ENCODE peak calls at places on chromosomes 1 and 21, in four cellular contexts. One of them, this sample, is unnamed.

GRCh38 chr1:226891846-226892533 is 21.6 kb downstream of the PSEN2 start:
- DNase-seq in mesenchymal stem cell: peak; percentile 29
- DNase-seq in astrocyte: no peak
- DNase-seq in nephron progenitor cell: no peak
- DNase-seq in this sample: no peak

GRCh38 chr1:41726899-41727748 is 191.6 kb downstream of the HIVEP3 start:
- DNase-seq in mesenchymal stem cell: no peak
- DNase-seq in astrocyte: no peak
- DNase-seq in nephron progenitor cell: no peak
- DNase-seq in this sample: no peak

GRCh38 chr21:27365394-27365793 is 398.5 kb upstream of the ADAMTS5 start:
- DNase-seq in mesenchymal stem cell: no peak
- DNase-seq in astrocyte: peak; percentile 42
- DNase-seq in nephron progenitor cell: no peak
- DNase-seq in this sample: no peak

GRCh38 chr1:38209986-38210385 is 163.4 kb upstream of the POU3F1 start:
- DNase-seq in mesenchymal stem cell: no peak
- DNase-seq in astrocyte: no peak
- DNase-seq in nephron progenitor cell: no peak
- DNase-seq in this sample: no peak

GRCh38 chr1:155052412-155053400 is 1.6 kb downstream of the ADAM15 start:
- DNase-seq in mesenchymal stem cell: no peak
- DNase-seq in astrocyte: no peak
- DNase-seq in nephron progenitor cell: no peak
- DNase-seq in this sample: no peak

GRCh38 chr1:65170511-65171142 is 22.6 kb downstream of the AK4 start:
- DNase-seq in mesenchymal stem cell: peak; percentile 31
- DNase-seq in astrocyte: no peak
- DNase-seq in nephron progenitor cell: no peak
- DNase-seq in this sample: peak; percentile 18

GRCh38 chr1:194295690-194296089 is 1109.3 kb upstream of the B3GALT2 start:
- DNase-seq in mesenchymal stem cell: peak; percentile 47
- DNase-seq in astrocyte: peak; percentile 12
- DNase-seq in nephron progenitor cell: peak; percentile 10
- DNase-seq in this sample: peak; percentile 73

GRCh38 chr1:161200992-161201827 is 957 bp upstream of the NDUFS2 start:
- DNase-seq in mesenchymal stem cell: no peak
- DNase-seq in astrocyte: no peak
- DNase-seq in nephron progenitor cell: no peak
- DNase-seq in this sample: peak; percentile 24

GRCh38 chr1:151479462-151479861 is 20.2 kb upstream of the POGZ start:
- DNase-seq in mesenchymal stem cell: no peak
- DNase-seq in astrocyte: no peak
- DNase-seq in nephron progenitor cell: no peak
- DNase-seq in this sample: no peak

GRCh38 chr1:108668777-108669176 is 7.9 kb upstream of the HENMT1 start:
- DNase-seq in mesenchymal stem cell: no peak
- DNase-seq in astrocyte: no peak
- DNase-seq in nephron progenitor cell: no peak
- DNase-seq in this sample: no peak

GRCh38 chr21:34603710-34604057 is 11.2 kb downstream of the RCAN1 start:
- DNase-seq in mesenchymal stem cell: no peak
- DNase-seq in astrocyte: no peak
- DNase-seq in nephron progenitor cell: no peak
- DNase-seq in this sample: no peak

This sample was measured in left kidney.